ENCODE peak calls at places on chromosomes 13 and 19, in five cellular contexts. One of them, this sample, is unnamed.

GRCh38 chr13:62014299-62014698 is 598.6 kb upstream of the PCDH20 start:
- DNase-seq in astrocyte: no peak
- DNase-seq in GM23338: peak; percentile 38
- DNase-seq in H9: no peak
- DNase-seq in K562: no peak
- DNase-seq in this sample: no peak

GRCh38 chr13:40666905-40667621 is 622 bp upstream of the FOXO1 start:
- DNase-seq in astrocyte: no peak
- DNase-seq in GM23338: peak; percentile 70
- DNase-seq in H9: no peak
- DNase-seq in K562: peak; percentile 50
- DNase-seq in this sample: no peak

GRCh38 chr13:84645196-84646071 is 763.2 kb upstream of the SLITRK1 start:
- DNase-seq in K562: no peak
- DNase-seq in H9: no peak
- DNase-seq in GM23338: no peak
- DNase-seq in astrocyte: peak; percentile 92
- DNase-seq in this sample: no peak

GRCh38 chr13:27404680-27405079 is 19.7 kb upstream of the GTF3A start:
- DNase-seq in H9: no peak
- DNase-seq in K562: no peak
- DNase-seq in astrocyte: no peak
- DNase-seq in GM23338: no peak
- DNase-seq in this sample: no peak

GRCh38 chr13:20997301-20998061 is 63.9 kb downstream of the LATS2 start:
- DNase-seq in GM23338: peak; percentile 75
- DNase-seq in K562: no peak
- DNase-seq in astrocyte: peak; percentile 99
- DNase-seq in H9: peak; percentile 50
- DNase-seq in this sample: no peak

GRCh38 chr19:55443045-55443823 is at the start of gene SHISA7:
- DNase-seq in GM23338: peak; percentile 69
- DNase-seq in astrocyte: no peak
- DNase-seq in K562: no peak
- DNase-seq in H9: no peak
- DNase-seq in this sample: peak; percentile 51

GRCh38 chr13:32407854-32408253 is 20.1 kb downstream of the N4BP2L1 start:
- DNase-seq in astrocyte: no peak
- DNase-seq in GM23338: no peak
- DNase-seq in H9: no peak
- DNase-seq in K562: no peak
- DNase-seq in this sample: no peak

GRCh38 chr19:52398091-52398461 is 427 bp downstream of the ZNF528 start:
- DNase-seq in K562: no peak
- DNase-seq in astrocyte: no peak
- DNase-seq in GM23338: peak; percentile 44
- DNase-seq in H9: no peak
- DNase-seq in this sample: peak; percentile 49

GRCh38 chr13:47184311-47184710 is 287.5 kb upstream of the HTR2A start:
- DNase-seq in GM23338: no peak
- DNase-seq in K562: no peak
- DNase-seq in H9: no peak
- DNase-seq in astrocyte: peak; percentile 27
- DNase-seq in this sample: no peak

GRCh38 chr13:39766464-39767167 is 111.2 kb downstream of the COG6 start:
- DNase-seq in K562: no peak
- DNase-seq in H9: no peak
- DNase-seq in GM23338: no peak
- DNase-seq in astrocyte: no peak
- DNase-seq in this sample: no peak

GRCh38 chr19:3285647-3286176 is 61.3 kb downstream of the CELF5 start:
- DNase-seq in H9: peak; percentile 95
- DNase-seq in GM23338: peak; percentile 93
- DNase-seq in K562: no peak
- DNase-seq in astrocyte: no peak
- DNase-seq in this sample: no peak

GRCh38 chr13:50810998-50811397 is 32.5 kb downstream of the DLEU7 start:
- DNase-seq in H9: no peak
- DNase-seq in GM23338: no peak
- DNase-seq in astrocyte: no peak
- DNase-seq in K562: no peak
- DNase-seq in this sample: no peak

GRCh38 chr19:1910169-1910568 is 5.0 kb downstream of the ADAT3 start:
- DNase-seq in K562: no peak
- DNase-seq in astrocyte: no peak
- DNase-seq in H9: no peak
- DNase-seq in GM23338: no peak
- DNase-seq in this sample: no peak

GRCh38 chr13:48783831-48784230 is 130.1 kb downstream of the CYSLTR2 start:
- DNase-seq in astrocyte: no peak
- DNase-seq in H9: no peak
- DNase-seq in K562: no peak
- DNase-seq in GM23338: no peak
- DNase-seq in this sample: no peak

GRCh38 chr13:67574320-67575233 is 344.4 kb upstream of the PCDH9 start:
- DNase-seq in astrocyte: peak; percentile 82
- DNase-seq in GM23338: no peak
- DNase-seq in H9: no peak
- DNase-seq in K562: no peak
- DNase-seq in this sample: no peak

GRCh38 chr13:95784161-95784880 is 107.4 kb downstream of the DNAJC3 start:
- DNase-seq in GM23338: no peak
- DNase-seq in astrocyte: peak; percentile 92
- DNase-seq in K562: no peak
- DNase-seq in H9: no peak
- DNase-seq in this sample: no peak

GRCh38 chr13:105073041-105073440 is 1462.4 kb downstream of the EFNB2 start:
- DNase-seq in H9: no peak
- DNase-seq in astrocyte: no peak
- DNase-seq in GM23338: no peak
- DNase-seq in K562: no peak
- DNase-seq in this sample: no peak

GRCh38 chr19:10353793-10354391 is 14.5 kb upstream of the ICAM3 start:
- DNase-seq in H9: peak; percentile 99
- DNase-seq in K562: peak; percentile 84
- DNase-seq in astrocyte: no peak
- DNase-seq in GM23338: peak; percentile 100
- DNase-seq in this sample: peak; percentile 60

GRCh38 chr19:48135411-48135810 is 24.8 kb upstream of the PLA2G4C start:
- DNase-seq in GM23338: peak; percentile 29
- DNase-seq in K562: peak; percentile 14
- DNase-seq in H9: no peak
- DNase-seq in astrocyte: no peak
- DNase-seq in this sample: peak; percentile 24

GRCh38 chr19:39936020-39936419 is 1.6 kb upstream of the FCGBP start:
- DNase-seq in GM23338: no peak
- DNase-seq in astrocyte: no peak
- DNase-seq in H9: no peak
- DNase-seq in K562: peak; percentile 37
- DNase-seq in this sample: no peak

GRCh38 chr19:9309974-9310446 is 372 bp upstream of the ZNF699 start:
- DNase-seq in H9: peak; percentile 95
- DNase-seq in astrocyte: no peak
- DNase-seq in GM23338: peak; percentile 99
- DNase-seq in K562: peak; percentile 95
- DNase-seq in this sample: peak; percentile 90

GRCh38 chr13:93552596-93552995 is 326.0 kb downstream of the GPC6 start:
- DNase-seq in H9: no peak
- DNase-seq in GM23338: peak; percentile 52
- DNase-seq in astrocyte: no peak
- DNase-seq in K562: no peak
- DNase-seq in this sample: no peak

GRCh38 chr13:26538363-26539317 is 18.8 kb upstream of the WASF3 start:
- DNase-seq in GM23338: no peak
- DNase-seq in K562: no peak
- DNase-seq in H9: no peak
- DNase-seq in astrocyte: no peak
- DNase-seq in this sample: no peak

GRCh38 chr19:21498651-21499050 is 6.8 kb upstream of the ZNF429 start:
- DNase-seq in astrocyte: peak; percentile 8
- DNase-seq in H9: no peak
- DNase-seq in GM23338: no peak
- DNase-seq in K562: no peak
- DNase-seq in this sample: no peak

GRCh38 chr19:18418034-18418724 is 1.0 kb upstream of the SSBP4 start:
- DNase-seq in K562: peak; percentile 74
- DNase-seq in GM23338: no peak
- DNase-seq in astrocyte: no peak
- DNase-seq in H9: no peak
- DNase-seq in this sample: no peak

GRCh38 chr13:54859827-54860226 is 1831.2 kb downstream of the OLFM4 start:
- DNase-seq in K562: no peak
- DNase-seq in GM23338: no peak
- DNase-seq in H9: no peak
- DNase-seq in astrocyte: no peak
- DNase-seq in this sample: no peak

GRCh38 chr19:54189668-54190502 is 505 bp upstream of the MBOAT7 start:
- DNase-seq in H9: peak; percentile 100
- DNase-seq in GM23338: peak; percentile 100
- DNase-seq in K562: peak; percentile 100
- DNase-seq in astrocyte: peak; percentile 99
- DNase-seq in this sample: peak; percentile 100
- TF ChIP-seq CTCF in H9: no peak
- TF ChIP-seq CTCF in GM23338: no peak
- TF ChIP-seq CTCF in K562: no peak
- TF ChIP-seq CTCF in astrocyte: no peak
- TF ChIP-seq CTCF in this sample: no peak

GRCh38 chr13:76829572-76830327 is 56.5 kb downstream of the KCTD12 start:
- DNase-seq in K562: no peak
- DNase-seq in H9: no peak
- DNase-seq in GM23338: no peak
- DNase-seq in astrocyte: peak; percentile 4
- DNase-seq in this sample: no peak
- H2AFZ ChIP-seq in K562: no peak overlapping the region
- H2AFZ ChIP-seq in H9: no peak overlapping the region
- H2AFZ ChIP-seq in GM23338: peak overlapping the region; percentile 66
- H2AFZ ChIP-seq in astrocyte: peak overlapping the region; percentile 17
- H2AFZ ChIP-seq in this sample: no peak overlapping the region

GRCh38 chr13:99505814-99506269 is 4.6 kb downstream of the TM9SF2 start:
- DNase-seq in GM23338: no peak
- DNase-seq in K562: no peak
- DNase-seq in H9: no peak
- DNase-seq in astrocyte: peak; percentile 22
- DNase-seq in this sample: no peak
- TF ChIP-seq CTCF in GM23338: no peak
- TF ChIP-seq CTCF in K562: no peak
- TF ChIP-seq CTCF in H9: peak; percentile 52
- TF ChIP-seq CTCF in astrocyte: no peak
- TF ChIP-seq CTCF in this sample: peak; percentile 24

GRCh38 chr13:33494596-33495214 is 209.2 kb upstream of the STARD13 start:
- DNase-seq in H9: no peak
- DNase-seq in astrocyte: peak; percentile 98
- DNase-seq in GM23338: peak; percentile 20
- DNase-seq in K562: peak; percentile 39
- DNase-seq in this sample: no peak

GRCh38 chr13:33496336-33496735 is 210.8 kb upstream of the STARD13 start:
- DNase-seq in K562: no peak
- DNase-seq in GM23338: no peak
- DNase-seq in astrocyte: no peak
- DNase-seq in H9: no peak
- DNase-seq in this sample: no peak

GRCh38 chr13:33493672-33494365 is 208.3 kb upstream of the STARD13 start:
- DNase-seq in GM23338: no peak
- DNase-seq in H9: no peak
- DNase-seq in K562: no peak
- DNase-seq in astrocyte: no peak
- DNase-seq in this sample: no peak

DNA sequence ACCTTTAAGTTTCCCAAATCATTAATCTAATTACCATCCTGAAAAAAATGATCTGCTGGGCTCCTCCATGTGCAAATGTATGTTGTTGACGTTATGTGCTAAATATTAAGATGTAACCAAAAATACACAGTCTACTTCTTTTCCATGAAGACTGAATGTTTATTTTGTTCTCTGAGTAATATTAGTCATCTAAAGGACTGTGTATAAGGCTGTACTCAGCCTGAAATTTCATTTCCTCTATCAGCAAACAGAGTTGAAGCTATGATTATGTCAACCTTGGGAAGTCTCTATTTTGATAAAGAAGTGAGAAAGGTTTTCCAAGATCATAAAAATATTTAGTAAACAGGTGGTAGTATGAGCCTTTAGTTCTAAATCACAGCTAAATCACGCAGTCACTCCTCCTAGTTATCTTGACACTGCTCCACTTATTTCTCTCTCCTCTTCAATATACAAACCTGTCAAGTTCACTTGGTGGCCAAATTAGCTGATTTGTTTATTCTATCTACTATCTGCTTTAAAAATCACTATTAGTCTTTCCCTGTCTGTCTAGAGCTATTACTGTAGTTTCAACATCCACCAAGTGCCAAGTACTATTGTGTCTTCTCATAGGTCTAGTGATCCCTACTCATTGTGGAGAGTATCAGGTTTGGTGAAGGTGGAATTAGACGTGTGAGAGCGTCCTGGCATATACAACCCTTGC is 211.7 kb upstream of the STARD13 start:
- DNase-seq in GM23338: no peak
- DNase-seq in H9: no peak
- DNase-seq in K562: no peak
- DNase-seq in astrocyte: peak; percentile 67
- DNase-seq in this sample: no peak
- H2AFZ ChIP-seq in GM23338: no peak overlapping the region
- H2AFZ ChIP-seq in H9: no peak overlapping the region
- H2AFZ ChIP-seq in K562: no peak overlapping the region
- H2AFZ ChIP-seq in astrocyte: no peak overlapping the region
- H2AFZ ChIP-seq in this sample: no peak overlapping the region

This sample was measured in DND-41.